ENCODE peak calls at places on chromosomes 1 and 21, in six cellular contexts. L, O, Q, X, C and T are unnamed samples.

GRCh38 chr1:226111865-226112395 is 49.4 kb downstream of the H3-3A start:
- DNase-seq in Q (no peak), X (no peak), L (no peak), C (no peak), O (no peak), T (no peak)

GRCh38 chr1:192700834-192701271 is 64.9 kb downstream of the RGS13 start:
- DNase-seq in L (peak; percentile 95), C (no peak), Q (no peak), X (peak; percentile 85), O (no peak), T (peak; percentile 9)

GRCh38 chr1:165883056-165883455 is 55.6 kb downstream of the UCK2 start:
- DNase-seq in L (no peak), X (no peak), C (no peak), Q (no peak), O (no peak), T (no peak)

GRCh38 chr1:30250338-30251022 is 472.9 kb downstream of the MATN1 start:
- DNase-seq in Q (no peak), C (no peak), X (no peak), L (no peak), O (no peak), T (no peak)

GRCh38 chr1:212760126-212760823 is 31.3 kb downstream of the NSL1 start:
- DNase-seq in X (peak; percentile 22), O (no peak), Q (no peak), C (no peak), L (no peak), T (peak; percentile 40)

GRCh38 chr21:42524341-42525227 is 10.9 kb downstream of the SLC37A1 start:
- DNase-seq in L (peak; percentile 52), O (peak; percentile 61), C (peak; percentile 88), Q (peak; percentile 83), X (peak; percentile 9), T (no peak)

GRCh38 chr1:219126267-219126862 is 47.3 kb upstream of the LYPLAL1 start:
- DNase-seq in Q (no peak), X (no peak), O (no peak), C (no peak), L (no peak), T (no peak)

GRCh38 chr1:202750761-202751160 is 40.5 kb upstream of the SYT2 start:
- DNase-seq in L (no peak), Q (no peak), C (no peak), O (no peak), X (no peak), T (no peak)

GRCh38 chr1:12188115-12188514 is 21.3 kb downstream of the TNFRSF1B start:
- DNase-seq in X (peak; percentile 52), C (no peak), O (no peak), L (peak; percentile 30), Q (no peak), T (no peak)

GRCh38 chr1:212203611-212204010 is 81.6 kb upstream of the PPP2R5A start:
- DNase-seq in Q (no peak), C (no peak), L (no peak), X (no peak), O (no peak), T (no peak)

GRCh38 chr1:241950390-241950789 is 7.2 kb upstream of the BECN2 start:
- DNase-seq in L (peak; percentile 45), O (no peak), X (no peak), C (no peak), Q (no peak), T (no peak)

GRCh38 chr1:52157582-52157981 is 15.7 kb downstream of the ZFYVE9 start:
- DNase-seq in L (peak; percentile 59), Q (no peak), X (no peak), C (no peak), O (no peak), T (no peak)

GRCh38 chr21:32364801-32365200 is 28.0 kb downstream of the URB1 start:
- DNase-seq in C (peak; percentile 33), L (no peak), O (no peak), X (peak; percentile 3), Q (no peak), T (no peak)

GRCh38 chr21:40886931-40887330 is 40.0 kb upstream of the DSCAM start:
- DNase-seq in Q (no peak), O (no peak), C (no peak), L (no peak), X (no peak), T (peak; percentile 1)

GRCh38 chr1:42936309-42937078 is 22.2 kb downstream of the SLC2A1 start:
- DNase-seq in O (no peak), Q (no peak), X (no peak), C (peak; percentile 71), L (peak; percentile 71), T (peak; percentile 54)

GRCh38 chr1:57770772-57771171 is 346.9 kb upstream of the DAB1 start:
- DNase-seq in L (peak; percentile 4), O (no peak), Q (no peak), X (peak; percentile 3), C (no peak), T (no peak)

GRCh38 chr1:109240158-109241152 is 8.9 kb upstream of the CELSR2 start:
- DNase-seq in L (peak; percentile 71), O (peak; percentile 78), Q (no peak), C (no peak), X (no peak), T (no peak)

GRCh38 chr1:26302733-26303405 is 3.6 kb downstream of the UBXN11 start:
- DNase-seq in L (peak; percentile 88), Q (no peak), C (no peak), X (no peak), O (no peak), T (no peak)

GRCh38 chr1:58338081-58338480 is 208.4 kb downstream of the OMA1 start:
- DNase-seq in Q (no peak), O (no peak), L (no peak), C (no peak), X (no peak), T (no peak)

GRCh38 chr1:203692565-203693470 is 66.2 kb downstream of the ATP2B4 start:
- DNase-seq in O (peak; percentile 82), C (peak; percentile 96), L (peak; percentile 96), X (no peak), Q (no peak), T (peak; percentile 58)

DNA sequence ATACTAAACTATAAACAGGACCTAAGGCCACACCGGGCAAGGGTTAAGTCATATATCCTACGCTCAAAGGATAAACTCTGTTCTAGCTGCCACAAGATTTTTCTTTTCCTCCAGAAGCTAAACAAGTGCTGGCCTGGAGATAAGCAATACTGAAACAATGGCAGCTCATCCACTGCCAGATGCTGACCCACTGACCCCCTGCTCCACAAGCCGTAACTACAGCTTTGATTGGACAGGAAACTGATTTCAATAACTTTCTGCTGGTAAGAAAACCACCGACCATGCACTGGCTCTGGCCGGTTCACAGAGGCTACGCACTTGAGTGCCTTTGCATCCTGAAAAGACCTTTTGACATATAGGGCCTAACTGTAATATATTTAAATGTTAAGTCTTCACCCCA is 51.3 kb upstream of the PLA2G2C start:
- DNase-seq in C (no peak), Q (no peak), L (no peak), O (no peak), X (no peak), T (no peak)
- H3K27me3 ChIP-seq in C (peaks cover 5% of the 10 kb centered on the region), Q (no peaks in the 10 kb centered on the region), L (peaks cover 28% of the 10 kb centered on the region), O (peaks cover 91% of the 10 kb centered on the region), X (no peaks in the 10 kb centered on the region), T (no peaks in the 10 kb centered on the region)

GRCh38 chr1:6456800-6457466 is 9.0 kb downstream of the TNFRSF25 start:
- DNase-seq in C (no peak), L (no peak), Q (no peak), O (no peak), X (no peak), T (no peak)
- H3K27me3 ChIP-seq in C (no peaks in the 10 kb centered on the region), L (peaks cover 58% of the 10 kb centered on the region), Q (no peaks in the 10 kb centered on the region), O (peaks cover 100% of the 10 kb centered on the region), X (no peaks in the 10 kb centered on the region), T (no peaks in the 10 kb centered on the region)

DNA sequence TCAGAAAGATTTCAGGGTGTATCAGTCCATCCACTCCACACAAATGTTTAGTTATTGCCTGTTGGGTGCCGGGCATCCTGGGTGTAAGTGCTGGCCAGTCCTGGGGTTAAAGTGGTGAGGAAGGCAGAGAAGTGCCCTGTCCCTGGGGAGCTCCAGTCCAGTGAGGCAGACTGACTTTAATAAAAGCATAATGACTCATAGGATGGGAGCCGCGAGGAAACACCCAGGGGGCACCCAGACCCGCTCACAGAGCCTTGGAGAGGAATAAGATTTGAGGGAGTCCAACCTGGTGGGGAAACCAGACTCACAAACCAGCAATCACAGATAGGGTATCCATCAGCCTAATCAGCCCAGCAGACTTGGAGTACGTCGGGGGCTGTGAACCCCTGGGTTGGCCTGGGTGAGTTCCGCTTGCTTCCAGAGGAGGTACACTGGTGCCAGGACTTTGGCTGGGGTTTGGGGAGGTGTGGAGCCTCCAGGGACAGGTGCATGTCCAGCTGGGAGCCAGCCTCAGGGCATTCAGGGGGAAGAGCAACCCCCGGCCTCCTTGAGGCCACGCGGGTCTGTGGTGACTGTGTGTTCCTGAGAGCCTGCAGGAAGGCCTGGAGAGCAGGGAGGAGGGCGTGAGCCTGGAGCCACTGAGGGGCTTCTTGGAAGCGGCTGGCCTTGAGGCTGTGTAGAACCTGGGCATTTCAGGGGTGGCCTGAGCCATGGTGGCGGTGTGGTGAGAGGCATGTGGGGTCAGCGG is 3.7 kb downstream of the PEAR1 start:
- DNase-seq in X (no peak), O (no peak), C (no peak), L (peak; percentile 67), Q (no peak), T (no peak)
- H3K27me3 ChIP-seq in X (peaks cover 4% of the 10 kb centered on the region), O (peaks cover 51% of the 10 kb centered on the region), C (no peaks in the 10 kb centered on the region), L (no peaks in the 10 kb centered on the region), Q (peaks cover 7% of the 10 kb centered on the region), T (no peaks in the 10 kb centered on the region)

DNA sequence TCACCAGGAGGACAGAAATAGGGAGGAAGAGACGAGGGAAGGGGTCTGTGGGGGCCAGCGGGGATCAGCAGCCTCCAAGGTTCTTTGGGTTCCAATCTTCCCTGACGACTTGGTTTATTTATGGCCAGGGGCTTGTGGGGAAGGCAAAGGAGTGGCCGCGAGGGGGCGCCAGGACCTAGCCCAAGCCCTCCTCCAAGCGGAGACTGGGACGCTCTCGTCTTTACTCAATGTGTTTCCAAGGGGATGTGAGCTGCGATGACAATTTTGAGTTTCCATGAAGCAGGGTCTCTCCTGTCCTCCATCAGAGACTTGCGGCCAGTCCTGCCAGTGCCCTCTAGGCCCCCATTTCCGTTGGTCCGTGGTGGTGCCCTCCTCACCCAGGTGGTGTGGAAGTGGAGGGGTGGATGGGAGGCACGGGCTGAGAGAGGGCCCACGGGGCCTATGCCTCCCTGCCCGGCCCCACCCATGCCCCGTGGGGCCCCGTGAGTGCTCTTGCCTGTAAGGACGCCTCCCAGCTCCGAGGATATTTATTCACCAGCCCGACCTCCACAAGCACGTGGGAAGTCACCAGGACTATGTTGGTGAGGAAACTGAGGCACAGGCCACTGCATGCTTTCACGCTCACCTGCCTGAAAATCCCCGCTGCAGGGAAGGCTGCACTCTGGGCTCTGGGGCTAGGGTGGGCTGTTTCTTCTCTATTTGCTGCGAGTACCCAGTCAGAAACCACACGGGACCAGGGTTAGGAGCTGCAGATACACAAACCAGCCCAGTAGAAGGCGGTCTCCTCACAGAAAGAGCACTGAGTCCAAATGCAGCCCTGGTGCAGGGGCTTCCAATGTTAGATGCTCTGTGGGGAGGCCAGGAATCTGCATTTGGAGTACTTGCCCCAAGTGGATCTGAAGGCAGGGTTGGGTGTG is 26.5 kb downstream of the DMRTB1 start:
- DNase-seq in C (peak; percentile 80), O (peak; percentile 77), Q (peak; percentile 44), L (peak; percentile 76), X (peak; percentile 49), T (peak; percentile 68)
- H3K27me3 ChIP-seq in C (no peaks in the 10 kb centered on the region), O (peaks cover 100% of the 10 kb centered on the region), Q (no peaks in the 10 kb centered on the region), L (peaks cover 43% of the 10 kb centered on the region), X (peaks cover 1% of the 10 kb centered on the region), T (no peaks in the 10 kb centered on the region)